ENCODE peak calls at places on chromosome 1, in six cellular contexts. N is activated naive CD4-positive, alpha-beta T cell treated with anti-CD3 and anti-CD28 coated beads, Interleukin-2, amount 50 U/mL, for 72 hours; L is ecto neural progenitor cell; Y is A172; X is Calu3; U is iris pigment epithelial cell. E is an unnamed sample.

GRCh38 chr1:220789532-220790147 is 2.9 kb downstream of the MTARC1 start:
- DNase-seq in N (no peak), L (no peak), Y (no peak), X (no peak), U (peak; percentile 37), E (no peak)

GRCh38 chr1:60037061-60037460 is 36.5 kb downstream of the C1orf87 start:
- DNase-seq in N (no peak), L (no peak), Y (no peak), X (no peak), U (no peak), E (no peak)

GRCh38 chr1:149888160-149888998 is 11.0 kb upstream of the BOLA1 start:
- DNase-seq in N (peak; percentile 71), L (peak; percentile 89), Y (peak; percentile 93), X (peak; percentile 86), U (peak; percentile 87), E (peak; percentile 96)

GRCh38 chr1:65108025-65108692 is 39.8 kb upstream of the AK4 start:
- DNase-seq in N (no peak), L (no peak), Y (no peak), X (peak; percentile 61), U (no peak), E (no peak)

GRCh38 chr1:162873671-162874666 is 13.0 kb upstream of the CCDC190 start:
- DNase-seq in N (no peak), L (no peak), Y (peak; percentile 89), X (peak; percentile 16), U (peak; percentile 92), E (no peak)

GRCh38 chr1:27341525-27342252 is at the start of gene SYTL1:
- DNase-seq in N (peak; percentile 70), L (peak; percentile 78), Y (peak; percentile 49), X (peak; percentile 79), U (peak; percentile 74), E (no peak)

GRCh38 chr1:205316179-205316578 is 5.4 kb downstream of the NUAK2 start:
- DNase-seq in N (no peak), L (no peak), Y (peak; percentile 52), X (no peak), U (no peak), E (no peak)

GRCh38 chr1:209076688-209077087 is 506.8 kb upstream of the CAMK1G start:
- DNase-seq in N (no peak), L (no peak), Y (peak; percentile 25), X (no peak), U (peak; percentile 17), E (no peak)

GRCh38 chr1:235843458-235843857 is 23.2 kb downstream of the LYST start:
- DNase-seq in N (no peak), L (no peak), Y (peak; percentile 68), X (peak; percentile 20), U (peak; percentile 65), E (no peak)

GRCh38 chr1:201933840-201934430 is 12.4 kb downstream of the LMOD1 start:
- DNase-seq in N (no peak), L (no peak), Y (peak; percentile 35), X (no peak), U (peak; percentile 80), E (no peak)

GRCh38 chr1:76218888-76219588 is 144.5 kb downstream of the ST6GALNAC3 start:
- DNase-seq in N (no peak), L (no peak), Y (no peak), X (no peak), U (no peak), E (no peak)

E was measured in vagina.